ENCODE peak calls at places on chromosomes 5 and 9, in six cellular contexts. One of them, this sample, is unnamed.

GRCh38 chr5:163383754-163384153 is 53.6 kb upstream of the CCNG1 start:
- DNase-seq in astrocyte of the spinal cord: no peak
- DNase-seq in ovary: no peak
- DNase-seq in bronchial epithelial cell: no peak
- DNase-seq in psoas muscle: no peak
- DNase-seq in tibial nerve: no peak
- DNase-seq in this sample: no peak

GRCh38 chr9:90900130-90900529 is 98.5 kb downstream of the SYK start:
- DNase-seq in astrocyte of the spinal cord: no peak
- DNase-seq in ovary: no peak
- DNase-seq in bronchial epithelial cell: no peak
- DNase-seq in psoas muscle: peak
- DNase-seq in tibial nerve: no peak
- DNase-seq in this sample: peak

GRCh38 chr5:5540065-5540464 is 117.6 kb downstream of the ICE1 start:
- DNase-seq in astrocyte of the spinal cord: no peak
- DNase-seq in ovary: no peak
- DNase-seq in bronchial epithelial cell: no peak
- DNase-seq in psoas muscle: no peak
- DNase-seq in tibial nerve: no peak
- DNase-seq in this sample: no peak

GRCh38 chr5:58999804-59000595 is 417.1 kb downstream of the RAB3C start:
- DNase-seq in astrocyte of the spinal cord: no peak
- DNase-seq in ovary: no peak
- DNase-seq in bronchial epithelial cell: no peak
- DNase-seq in psoas muscle: no peak
- DNase-seq in tibial nerve: no peak
- DNase-seq in this sample: no peak

GRCh38 chr5:10668697-10669096 is 92.3 kb downstream of the DAP start:
- DNase-seq in astrocyte of the spinal cord: no peak
- DNase-seq in ovary: no peak
- DNase-seq in bronchial epithelial cell: peak
- DNase-seq in psoas muscle: no peak
- DNase-seq in tibial nerve: no peak
- DNase-seq in this sample: peak

GRCh38 chr9:89654025-89654662 is 49.3 kb downstream of the GADD45G start:
- DNase-seq in astrocyte of the spinal cord: no peak
- DNase-seq in ovary: no peak
- DNase-seq in bronchial epithelial cell: no peak
- DNase-seq in psoas muscle: peak
- DNase-seq in tibial nerve: no peak
- DNase-seq in this sample: no peak

GRCh38 chr5:15286659-15287058 is 213.3 kb upstream of the FBXL7 start:
- DNase-seq in astrocyte of the spinal cord: no peak
- DNase-seq in ovary: no peak
- DNase-seq in bronchial epithelial cell: no peak
- DNase-seq in psoas muscle: no peak
- DNase-seq in tibial nerve: no peak
- DNase-seq in this sample: no peak

GRCh38 chr5:128213340-128213739 is 129.8 kb downstream of the SLC12A2 start:
- DNase-seq in astrocyte of the spinal cord: peak
- DNase-seq in ovary: no peak
- DNase-seq in bronchial epithelial cell: peak
- DNase-seq in psoas muscle: no peak
- DNase-seq in tibial nerve: no peak
- DNase-seq in this sample: peak

GRCh38 chr5:67552773-67553172 is 356.2 kb upstream of the CD180 start:
- DNase-seq in astrocyte of the spinal cord: no peak
- DNase-seq in ovary: no peak
- DNase-seq in bronchial epithelial cell: no peak
- DNase-seq in psoas muscle: no peak
- DNase-seq in tibial nerve: no peak
- DNase-seq in this sample: no peak

GRCh38 chr5:595285-595684 is 16.9 kb upstream of the CEP72 start:
- DNase-seq in astrocyte of the spinal cord: no peak
- DNase-seq in ovary: no peak
- DNase-seq in bronchial epithelial cell: no peak
- DNase-seq in psoas muscle: no peak
- DNase-seq in tibial nerve: no peak
- DNase-seq in this sample: no peak

GRCh38 chr9:19379283-19379682 is 753 bp downstream of the RPS6 start:
- DNase-seq in astrocyte of the spinal cord: no peak
- DNase-seq in ovary: no peak
- DNase-seq in bronchial epithelial cell: no peak
- DNase-seq in psoas muscle: no peak
- DNase-seq in tibial nerve: no peak
- DNase-seq in this sample: no peak

GRCh38 chr5:168114444-168115017 is 176.9 kb upstream of the WWC1 start:
- DNase-seq in astrocyte of the spinal cord: peak
- DNase-seq in ovary: no peak
- DNase-seq in bronchial epithelial cell: peak
- DNase-seq in psoas muscle: no peak
- DNase-seq in tibial nerve: no peak
- DNase-seq in this sample: peak

GRCh38 chr9:8070779-8071444 is 271.3 kb upstream of the DMAC1 start:
- DNase-seq in astrocyte of the spinal cord: no peak
- DNase-seq in ovary: no peak
- DNase-seq in bronchial epithelial cell: no peak
- DNase-seq in psoas muscle: peak
- DNase-seq in tibial nerve: no peak
- DNase-seq in this sample: no peak

GRCh38 chr5:398475-399295 is 44.3 kb upstream of the EXOC3 start:
- DNase-seq in astrocyte of the spinal cord: no peak
- DNase-seq in ovary: no peak
- DNase-seq in bronchial epithelial cell: no peak
- DNase-seq in psoas muscle: peak
- DNase-seq in tibial nerve: no peak
- DNase-seq in this sample: no peak

GRCh38 chr5:14348142-14348541 is 205.0 kb downstream of the TRIO start:
- DNase-seq in astrocyte of the spinal cord: no peak
- DNase-seq in ovary: no peak
- DNase-seq in bronchial epithelial cell: no peak
- DNase-seq in psoas muscle: no peak
- DNase-seq in tibial nerve: no peak
- DNase-seq in this sample: no peak

GRCh38 chr5:137113161-137113560 is 386.0 kb downstream of the SPOCK1 start:
- DNase-seq in astrocyte of the spinal cord: no peak
- DNase-seq in ovary: no peak
- DNase-seq in bronchial epithelial cell: no peak
- DNase-seq in psoas muscle: no peak
- DNase-seq in tibial nerve: no peak
- DNase-seq in this sample: no peak

GRCh38 chr9:130478731-130479575 is 34.2 kb downstream of the ASS1 start:
- DNase-seq in astrocyte of the spinal cord: no peak
- DNase-seq in ovary: no peak
- DNase-seq in bronchial epithelial cell: no peak
- DNase-seq in psoas muscle: no peak
- DNase-seq in tibial nerve: no peak
- DNase-seq in this sample: no peak

GRCh38 chr5:37665889-37666288 is 174.0 kb downstream of the GDNF start:
- DNase-seq in astrocyte of the spinal cord: peak
- DNase-seq in ovary: peak
- DNase-seq in bronchial epithelial cell: no peak
- DNase-seq in psoas muscle: peak
- DNase-seq in tibial nerve: no peak
- DNase-seq in this sample: no peak

GRCh38 chr5:122195784-122196394 is 66.5 kb downstream of the ZNF474 start:
- DNase-seq in astrocyte of the spinal cord: peak
- DNase-seq in ovary: no peak
- DNase-seq in bronchial epithelial cell: peak
- DNase-seq in psoas muscle: no peak
- DNase-seq in tibial nerve: no peak
- DNase-seq in this sample: peak

GRCh38 chr9:107138261-107138992 is 144.7 kb upstream of the RAD23B start:
- DNase-seq in astrocyte of the spinal cord: no peak
- DNase-seq in ovary: no peak
- DNase-seq in bronchial epithelial cell: no peak
- DNase-seq in psoas muscle: no peak
- DNase-seq in tibial nerve: no peak
- DNase-seq in this sample: no peak

DNA sequence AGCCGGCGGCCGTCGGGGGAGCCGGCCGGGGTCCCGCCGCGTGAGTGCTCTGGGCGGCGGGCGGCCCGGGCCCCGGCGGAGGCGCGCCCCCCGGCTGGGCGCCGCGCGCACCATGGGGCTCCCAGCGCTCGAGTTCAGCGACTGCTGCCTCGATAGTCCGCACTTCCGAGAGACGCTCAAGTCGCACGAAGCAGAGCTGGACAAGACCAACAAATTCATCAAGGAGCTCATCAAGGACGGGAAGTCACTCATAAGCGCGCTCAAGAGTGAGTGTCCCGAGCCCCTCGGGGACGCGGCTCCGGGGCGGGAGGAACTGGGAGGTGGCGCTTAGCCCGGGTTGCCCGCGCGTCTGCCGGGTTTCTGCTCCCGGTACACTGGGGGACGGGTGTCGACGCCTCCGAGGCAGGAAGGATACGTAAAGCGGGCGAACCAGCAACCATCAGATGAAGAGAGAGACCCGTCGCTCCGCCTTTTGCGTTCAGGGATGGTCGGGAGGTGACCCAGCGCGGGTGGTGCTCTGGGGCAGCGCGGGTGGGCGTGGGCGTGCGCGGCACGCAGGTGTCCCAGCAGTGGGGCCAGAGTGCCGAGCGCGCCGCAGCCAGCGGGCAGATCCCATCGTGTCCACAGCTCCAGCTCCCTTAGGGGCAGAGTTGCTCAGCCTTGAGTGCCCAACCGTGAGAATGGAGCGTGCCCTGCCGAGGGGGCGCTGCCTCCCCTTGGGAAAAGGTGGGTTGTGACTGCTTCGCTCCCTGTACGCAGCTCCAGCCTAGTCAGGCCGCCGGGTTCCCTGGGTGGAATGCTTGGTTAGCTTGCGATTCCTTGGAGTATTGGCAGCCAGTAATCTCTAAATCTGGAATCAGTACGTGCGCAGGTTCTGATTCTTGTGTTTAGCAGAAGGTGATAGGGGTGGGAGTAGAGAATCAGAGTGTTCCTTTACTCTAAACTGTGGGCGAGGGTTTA is 753 bp downstream of the ARHGAP26 start:
- DNase-seq in astrocyte of the spinal cord: peak
- DNase-seq in ovary: peak
- DNase-seq in bronchial epithelial cell: peak
- DNase-seq in psoas muscle: peak
- DNase-seq in tibial nerve: peak
- DNase-seq in this sample: peak
- TF ChIP-seq CTCF in astrocyte of the spinal cord: peak
- TF ChIP-seq CTCF in ovary: no peak
- TF ChIP-seq CTCF in bronchial epithelial cell: peak
- TF ChIP-seq CTCF in psoas muscle: no peak
- TF ChIP-seq CTCF in tibial nerve: no peak
- TF ChIP-seq CTCF in this sample: peak

GRCh38 chr9:123695391-123695790 is 234.5 kb downstream of the DENND1A start:
- DNase-seq in astrocyte of the spinal cord: no peak
- DNase-seq in ovary: no peak
- DNase-seq in bronchial epithelial cell: peak
- DNase-seq in psoas muscle: no peak
- DNase-seq in tibial nerve: no peak
- DNase-seq in this sample: peak

GRCh38 chr9:123691904-123692303 is 238.0 kb downstream of the DENND1A start:
- DNase-seq in astrocyte of the spinal cord: no peak
- DNase-seq in ovary: no peak
- DNase-seq in bronchial epithelial cell: no peak
- DNase-seq in psoas muscle: no peak
- DNase-seq in tibial nerve: no peak
- DNase-seq in this sample: no peak

GRCh38 chr9:123696476-123696875 is 233.4 kb downstream of the DENND1A start:
- DNase-seq in astrocyte of the spinal cord: no peak
- DNase-seq in ovary: no peak
- DNase-seq in bronchial epithelial cell: no peak
- DNase-seq in psoas muscle: no peak
- DNase-seq in tibial nerve: no peak
- DNase-seq in this sample: no peak

GRCh38 chr9:123702477-123702876 is 227.4 kb downstream of the DENND1A start:
- DNase-seq in astrocyte of the spinal cord: no peak
- DNase-seq in ovary: no peak
- DNase-seq in bronchial epithelial cell: no peak
- DNase-seq in psoas muscle: no peak
- DNase-seq in tibial nerve: no peak
- DNase-seq in this sample: no peak

GRCh38 chr9:123697686-123698085 is 232.2 kb downstream of the DENND1A start:
- DNase-seq in astrocyte of the spinal cord: no peak
- DNase-seq in ovary: no peak
- DNase-seq in bronchial epithelial cell: no peak
- DNase-seq in psoas muscle: no peak
- DNase-seq in tibial nerve: no peak
- DNase-seq in this sample: no peak
- TF ChIP-seq CTCF in astrocyte of the spinal cord: no peak
- TF ChIP-seq CTCF in ovary: no peak
- TF ChIP-seq CTCF in bronchial epithelial cell: no peak
- TF ChIP-seq CTCF in psoas muscle: no peak
- TF ChIP-seq CTCF in tibial nerve: no peak
- TF ChIP-seq CTCF in this sample: no peak

GRCh38 chr9:23643656-23644258 is 182.3 kb downstream of the ELAVL2 start:
- DNase-seq in astrocyte of the spinal cord: no peak
- DNase-seq in ovary: no peak
- DNase-seq in bronchial epithelial cell: no peak
- DNase-seq in psoas muscle: no peak
- DNase-seq in tibial nerve: no peak
- DNase-seq in this sample: no peak
- TF ChIP-seq CTCF in astrocyte of the spinal cord: no peak
- TF ChIP-seq CTCF in ovary: no peak
- TF ChIP-seq CTCF in bronchial epithelial cell: no peak
- TF ChIP-seq CTCF in psoas muscle: no peak
- TF ChIP-seq CTCF in tibial nerve: no peak
- TF ChIP-seq CTCF in this sample: no peak

GRCh38 chr5:151683936-151684586 is 2.7 kb downstream of the SPARC start:
- DNase-seq in astrocyte of the spinal cord: no peak
- DNase-seq in ovary: no peak
- DNase-seq in bronchial epithelial cell: no peak
- DNase-seq in psoas muscle: no peak
- DNase-seq in tibial nerve: no peak
- DNase-seq in this sample: no peak

GRCh38 chr5:151682240-151682639 is 4.5 kb downstream of the SPARC start:
- DNase-seq in astrocyte of the spinal cord: no peak
- DNase-seq in ovary: no peak
- DNase-seq in bronchial epithelial cell: no peak
- DNase-seq in psoas muscle: no peak
- DNase-seq in tibial nerve: no peak
- DNase-seq in this sample: peak

GRCh38 chr5:151682751-151683331 is 3.9 kb downstream of the SPARC start:
- DNase-seq in astrocyte of the spinal cord: no peak
- DNase-seq in ovary: peak
- DNase-seq in bronchial epithelial cell: peak
- DNase-seq in psoas muscle: peak
- DNase-seq in tibial nerve: no peak
- DNase-seq in this sample: peak

GRCh38 chr5:151684690-151685361 is 1.9 kb downstream of the SPARC start:
- DNase-seq in astrocyte of the spinal cord: peak
- DNase-seq in ovary: peak
- DNase-seq in bronchial epithelial cell: peak
- DNase-seq in psoas muscle: no peak
- DNase-seq in tibial nerve: no peak
- DNase-seq in this sample: peak

DNA sequence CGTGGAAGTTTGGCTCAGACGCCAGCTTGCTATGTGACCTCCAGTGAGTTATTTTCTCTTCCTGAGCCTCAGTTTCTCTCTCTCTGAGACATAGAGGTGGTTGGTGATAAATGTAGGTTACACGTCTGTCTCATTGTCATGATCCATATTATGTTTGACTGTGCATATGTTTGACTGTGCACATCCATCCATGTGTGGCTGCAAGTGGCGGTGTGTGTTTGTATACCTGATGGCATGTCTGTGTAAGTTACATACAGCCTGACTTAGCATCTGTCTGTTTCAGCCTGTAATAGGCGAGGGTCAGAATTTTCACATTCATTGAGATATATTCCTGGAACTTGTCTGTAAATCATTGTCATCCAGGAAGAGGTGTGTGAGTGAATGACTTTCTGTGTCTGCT is 3.3 kb downstream of the SPARC start:
- DNase-seq in astrocyte of the spinal cord: no peak
- DNase-seq in ovary: no peak
- DNase-seq in bronchial epithelial cell: no peak
- DNase-seq in psoas muscle: no peak
- DNase-seq in tibial nerve: no peak
- DNase-seq in this sample: no peak
- TF ChIP-seq CTCF in astrocyte of the spinal cord: no peak
- TF ChIP-seq CTCF in ovary: no peak
- TF ChIP-seq CTCF in bronchial epithelial cell: no peak
- TF ChIP-seq CTCF in psoas muscle: no peak
- TF ChIP-seq CTCF in tibial nerve: no peak
- TF ChIP-seq CTCF in this sample: no peak